ENCODE peak calls at places on chromosomes 5 and 9, in nine cellular contexts. G, A, J, D, U, C, T, I and R are unnamed samples.

GRCh38 chr9:129185991-129186390 is 7.9 kb upstream of the IER5L start:
- DNase-seq in C (no peak), U (no peak), D (no peak), G (no peak), A (peak; percentile 48), I (no peak), T (no peak), J (no peak), R (no peak)

GRCh38 chr9:108961151-108961550 is 27.0 kb downstream of the ABITRAM start:
- DNase-seq in U (no peak), G (no peak), I (no peak), A (no peak), D (no peak), J (no peak), T (no peak), C (no peak), R (no peak)

GRCh38 chr9:5292141-5292540 is 12.4 kb downstream of the RLN2 start:
- DNase-seq in D (no peak), G (no peak), J (no peak), U (no peak), C (no peak), A (no peak), I (no peak), T (no peak), R (no peak)

GRCh38 chr5:38559427-38559826 is 3.0 kb upstream of the LIFR start:
- DNase-seq in D (no peak), T (no peak), J (no peak), U (no peak), A (no peak), G (no peak), I (no peak), C (no peak), R (no peak)

GRCh38 chr5:150053231-150053626 is 33.1 kb downstream of the CSF1R start:
- DNase-seq in J (peak; percentile 63), A (no peak), G (peak; percentile 11), U (no peak), D (no peak), T (no peak), I (no peak), C (no peak), R (no peak)

GRCh38 chr5:82183828-82184227 is 94.3 kb downstream of the RPS23 start:
- DNase-seq in A (no peak), I (no peak), C (no peak), D (no peak), T (no peak), U (no peak), G (no peak), J (no peak), R (no peak)

GRCh38 chr9:114507726-114508125 is 2.5 kb upstream of the WHRN start:
- DNase-seq in G (no peak), A (no peak), D (no peak), C (no peak), I (peak; percentile 37), J (no peak), T (no peak), U (no peak), R (no peak)

GRCh38 chr5:25849270-25849669 is 1189.1 kb downstream of the CDH9 start:
- DNase-seq in D (no peak), C (no peak), T (no peak), U (no peak), I (no peak), G (no peak), J (no peak), A (no peak), R (no peak)

GRCh38 chr5:67648201-67648671 is 451.6 kb upstream of the CD180 start:
- DNase-seq in U (peak; percentile 94), D (peak; percentile 71), C (no peak), J (peak; percentile 68), G (no peak), I (no peak), A (no peak), T (no peak), R (no peak)

GRCh38 chr9:69149321-69149807 is 24.7 kb upstream of the TJP2 start:
- DNase-seq in J (peak; percentile 81), I (no peak), T (no peak), G (no peak), U (peak; percentile 68), A (no peak), C (no peak), D (no peak), R (no peak)

GRCh38 chr5:163760498-163760897 is 255.1 kb downstream of the MAT2B start:
- DNase-seq in T (no peak), U (no peak), I (no peak), A (no peak), D (no peak), J (peak; percentile 97), G (no peak), C (no peak), R (no peak)

GRCh38 chr5:95803271-95804148 is 19.0 kb downstream of the GLRX start:
- DNase-seq in J (no peak), D (no peak), U (no peak), G (no peak), T (no peak), A (no peak), C (no peak), I (no peak), R (no peak)

GRCh38 chr9:13377286-13377925 is 97.9 kb upstream of the MPDZ start:
- DNase-seq in G (no peak), A (no peak), J (no peak), C (no peak), D (no peak), T (no peak), I (no peak), U (no peak), R (no peak)

GRCh38 chr9:108534741-108535140 is 321.0 kb downstream of the ACTL7B start:
- DNase-seq in D (no peak), I (no peak), U (no peak), T (no peak), G (no peak), A (no peak), C (no peak), J (peak; percentile 55), R (no peak)

GRCh38 chr9:131276107-131276888 is at the start of gene FAM78A:
- DNase-seq in J (no peak), U (no peak), C (peak; percentile 75), A (peak; percentile 70), G (peak; percentile 63), T (no peak), D (peak; percentile 85), I (peak; percentile 68), R (no peak)

GRCh38 chr9:75186767-75187380 is 98.6 kb downstream of the OSTF1 start:
- DNase-seq in I (peak; percentile 7), D (no peak), J (no peak), G (no peak), U (peak; percentile 35), A (no peak), T (no peak), C (no peak), R (no peak)

GRCh38 chr5:14071433-14071832 is 71.7 kb upstream of the TRIO start:
- DNase-seq in D (no peak), G (no peak), I (no peak), U (no peak), T (no peak), C (no peak), A (no peak), J (no peak), R (no peak)

GRCh38 chr5:89989831-89990230 is 419.7 kb downstream of the CETN3 start:
- DNase-seq in A (no peak), T (no peak), C (no peak), I (no peak), U (no peak), D (no peak), J (no peak), G (no peak), R (no peak)

GRCh38 chr9:108600896-108601295 is 254.9 kb downstream of the ACTL7B start:
- DNase-seq in J (no peak), G (no peak), C (no peak), A (no peak), D (no peak), T (no peak), U (no peak), I (no peak), R (no peak)

GRCh38 chr5:88860501-88860900 is 22.5 kb downstream of the MEF2C start:
- DNase-seq in C (no peak), J (no peak), I (no peak), A (no peak), D (no peak), U (no peak), T (no peak), G (no peak), R (no peak)

GRCh38 chr9:131887680-131888079 is 147.8 kb upstream of the RAPGEF1 start:
- DNase-seq in A (no peak), J (no peak), T (no peak), I (no peak), G (no peak), C (no peak), U (no peak), D (no peak), R (no peak)

GRCh38 chr5:132136906-132137305 is 63.3 kb downstream of the CSF2 start:
- DNase-seq in D (no peak), I (no peak), A (no peak), U (peak; percentile 96), C (no peak), G (no peak), J (peak; percentile 45), T (no peak), R (no peak)

GRCh38 chr5:149387081-149387611 is 8.1 kb upstream of the IL17B start:
- DNase-seq in T (no peak), G (no peak), J (no peak), I (no peak), D (peak; percentile 11), A (no peak), C (no peak), U (peak; percentile 12), R (no peak)

GRCh38 chr9:80650964-80651555 is 1038.3 kb downstream of the TLE1 start:
- DNase-seq in I (no peak), G (no peak), U (peak; percentile 83), C (no peak), D (no peak), J (peak; percentile 57), A (no peak), T (no peak), R (no peak)

GRCh38 chr9:7974335-7975005 is 174.9 kb upstream of the DMAC1 start:
- DNase-seq in G (no peak), T (no peak), U (no peak), A (peak; percentile 23), D (no peak), C (no peak), J (no peak), I (peak; percentile 22), R (no peak)

GRCh38 chr9:6426117-6426516 is 13.1 kb downstream of the UHRF2 start:
- DNase-seq in J (no peak), A (no peak), T (no peak), I (no peak), D (no peak), G (no peak), U (no peak), C (no peak), R (no peak)

GRCh38 chr9:32136700-32137339 is 247.6 kb upstream of the ACO1 start:
- DNase-seq in I (no peak), J (no peak), D (no peak), G (no peak), U (no peak), A (no peak), C (no peak), T (no peak), R (no peak)

GRCh38 chr5:138148811-138149210 is 9.6 kb upstream of the NME5 start:
- DNase-seq in U (no peak), C (no peak), J (no peak), I (no peak), G (no peak), D (no peak), A (no peak), T (no peak), R (no peak)

GRCh38 chr5:154370730-154371334 is 75.0 kb upstream of the SAP30L start:
- DNase-seq in U (no peak), T (no peak), I (no peak), D (no peak), A (no peak), C (no peak), J (no peak), G (no peak), R (no peak)

GRCh38 chr5:169435506-169436230 is 134.7 kb upstream of the SLIT3 start:
- DNase-seq in D (no peak), G (no peak), I (no peak), U (no peak), J (no peak), T (no peak), A (no peak), C (no peak), R (no peak)

GRCh38 chr5:40841068-40841805 is at the start of gene CARD6:
- DNase-seq in U (no peak), J (no peak), T (no peak), G (no peak), C (no peak), A (no peak), D (no peak), I (no peak), R (no peak)